ENCODE peak calls at places on chromosomes 1 and 21, in nine cellular contexts. Z is activated T-cell treated with anti-CD3 and anti-CD28 coated beads, Interleukin-2, amount 50 U/mL, for 4 hours; K is lower lobe of right lung; R is hepatic stellate cell; U is NCI-H187 treated with DMSO at 0.1 percent for 48 hours; I is T-helper 9 cell; Y is iPS-NIHi11; L is NCI-H1105 treated with DMSO at 0.1 percent for 48 hours; T is GM04504. M is an unnamed sample.
A peak's percentile ranks its signal among the peaks of the same experiment; 100 is the strongest.

GRCh38 chr1:154736840-154737239 is 128.9 kb upstream of the ADAR start:
- DNase-seq in Z (no peak), K (no peak), R (peak; percentile 57), U (no peak), I (no peak), Y (no peak), L (no peak), T (no peak), M (no peak)

GRCh38 chr1:66368261-66368660 is 165.7 kb upstream of the SGIP1 start:
- DNase-seq in Z (no peak), K (no peak), R (no peak), U (no peak), I (no peak), Y (no peak), L (no peak), T (no peak), M (no peak)

GRCh38 chr21:42063578-42064521 is 7.3 kb upstream of the UMODL1 start:
- DNase-seq in Z (peak; percentile 42), K (peak; percentile 69), R (no peak), U (no peak), I (peak; percentile 34), Y (no peak), L (peak; percentile 49), T (no peak), M (peak; percentile 72)

GRCh38 chr1:215608646-215609045 is 41.5 kb downstream of the KCTD3 start:
- DNase-seq in Z (no peak), K (no peak), R (no peak), U (no peak), I (no peak), Y (no peak), L (no peak), T (no peak), M (no peak)

GRCh38 chr1:242569867-242570266 is 45.4 kb upstream of the PLD5 start:
- DNase-seq in Z (no peak), K (no peak), R (no peak), U (no peak), I (no peak), Y (no peak), L (no peak), T (no peak), M (no peak)

GRCh38 chr1:30345525-30346145 is 377.8 kb downstream of the MATN1 start:
- DNase-seq in Z (no peak), K (no peak), R (no peak), U (no peak), I (no peak), Y (no peak), L (peak; percentile 75), T (no peak), M (no peak)

GRCh38 chr21:17777321-17777720 is 41.8 kb downstream of the C21orf91 start:
- DNase-seq in Z (no peak), K (no peak), R (no peak), U (no peak), I (no peak), Y (no peak), L (no peak), T (no peak), M (no peak)

GRCh38 chr1:66300986-66301451 is 232.9 kb upstream of the SGIP1 start:
- DNase-seq in Z (peak; percentile 10), K (no peak), R (peak; percentile 12), U (no peak), I (no peak), Y (no peak), L (no peak), T (no peak), M (no peak)

GRCh38 chr1:39753132-39754025 is 14.7 kb downstream of the PPIE start:
- DNase-seq in Z (no peak), K (no peak), R (no peak), U (no peak), I (no peak), Y (no peak), L (no peak), T (no peak), M (no peak)

GRCh38 chr1:31760901-31761470 is 3.2 kb downstream of the ADGRB2 start:
- DNase-seq in Z (peak; percentile 64), K (peak; percentile 66), R (peak; percentile 96), U (no peak), I (peak; percentile 61), Y (peak; percentile 85), L (peak; percentile 73), T (no peak), M (peak; percentile 82)

GRCh38 chr21:46092026-46092764 is 5.7 kb upstream of the COL6A2 start:
- DNase-seq in Z (no peak), K (no peak), R (peak; percentile 94), U (no peak), I (no peak), Y (no peak), L (no peak), T (peak; percentile 99), M (no peak)

GRCh38 chr1:192905049-192905448 is 96.2 kb downstream of the RGS2 start:
- DNase-seq in Z (no peak), K (no peak), R (no peak), U (no peak), I (no peak), Y (no peak), L (no peak), T (no peak), M (no peak)

GRCh38 chr1:162236201-162236600 is 140.5 kb downstream of the SPATA46 start:
- DNase-seq in Z (no peak), K (no peak), R (no peak), U (no peak), I (no peak), Y (no peak), L (no peak), T (no peak), M (no peak)

GRCh38 chr1:39214998-39215873 is 10.7 kb downstream of the MACF1 start:
- DNase-seq in Z (no peak), K (peak; percentile 53), R (no peak), U (no peak), I (peak; percentile 33), Y (no peak), L (no peak), T (no peak), M (peak; percentile 30)

GRCh38 chr1:224632921-224633321 is 16.8 kb downstream of the CNIH3 start:
- DNase-seq in Z (no peak), K (no peak), R (no peak), U (no peak), I (no peak), Y (no peak), L (no peak), T (no peak), M (no peak)

GRCh38 chr1:172955161-172955821 is 95.5 kb downstream of the TNFSF18 start:
- DNase-seq in Z (no peak), K (no peak), R (no peak), U (no peak), I (no peak), Y (no peak), L (no peak), T (peak; percentile 87), M (no peak)

GRCh38 chr1:18907914-18908845 is 5.8 kb upstream of the ALDH4A1 start:
- DNase-seq in Z (no peak), K (no peak), R (no peak), U (no peak), I (no peak), Y (no peak), L (no peak), T (no peak), M (no peak)

GRCh38 chr21:14968029-14968428 is 96.8 kb downstream of the NRIP1 start:
- DNase-seq in Z (no peak), K (no peak), R (no peak), U (no peak), I (no peak), Y (no peak), L (no peak), T (no peak), M (no peak)

GRCh38 chr1:198776602-198777029 is 137.8 kb downstream of the PTPRC start:
- DNase-seq in Z (no peak), K (peak; percentile 80), R (peak; percentile 36), U (no peak), I (no peak), Y (no peak), L (no peak), T (peak; percentile 93), M (no peak)

GRCh38 chr1:17875171-17875881 is 120.2 kb downstream of the ACTL8 start:
- DNase-seq in Z (no peak), K (no peak), R (peak; percentile 63), U (no peak), I (no peak), Y (no peak), L (no peak), T (peak; percentile 37), M (no peak)